ENCODE peak calls at places on chromosomes 5 and 9, in nine cellular contexts. D is GM13977; H is heart left ventricle; I is CD4-positive, CD25-positive, alpha-beta regulatory T cell; S is hypothalamus; T is bronchial epithelial cell; O is GM12865; W is activated T-helper 1 cell treated with anti-CD3 and anti-CD28 coated beads, Interleukin-2, amount 50 U/mL, for 16 hours; B is EL. G is an unnamed sample.

GRCh38 chr5:60844429-60844890 is 391 bp upstream of the ELOVL7 start:
- DNase-seq in I (no peak), H (no peak), S (no peak), D (no peak), T (peak), B (peak), O (peak), W (no peak), G (no peak)

GRCh38 chr5:65862384-65862783 is 64.0 kb upstream of the ERBIN start:
- DNase-seq in W (no peak), D (no peak), T (no peak), H (no peak), S (no peak), B (peak), I (no peak), O (no peak), G (no peak)

GRCh38 chr5:165201364-165202143 is 1696.1 kb downstream of the MAT2B start:
- DNase-seq in D (no peak), I (no peak), W (no peak), H (no peak), T (peak), O (no peak), B (no peak), S (no peak), G (no peak)

GRCh38 chr9:82334286-82334685 is 345.7 kb downstream of the SPATA31D1 start:
- DNase-seq in D (no peak), I (no peak), S (no peak), W (no peak), T (peak), B (peak), H (no peak), O (no peak), G (no peak)

GRCh38 chr9:110040788-110041187 is 167.2 kb downstream of the C9orf152 start:
- DNase-seq in H (no peak), B (peak), O (no peak), T (no peak), I (no peak), S (no peak), W (no peak), D (no peak), G (no peak)

GRCh38 chr5:95644351-95645042 is 2.1 kb upstream of the RFESD start:
- DNase-seq in I (peak), W (peak), S (no peak), H (no peak), D (peak), B (peak), O (peak), T (peak), G (no peak)

GRCh38 chr5:127425037-127425436 is 92.4 kb upstream of the PRRC1 start:
- DNase-seq in D (no peak), S (no peak), I (no peak), W (no peak), T (no peak), H (no peak), B (peak), O (no peak), G (no peak)

GRCh38 chr5:9513825-9514224 is 32.0 kb downstream of the SEMA5A start:
- DNase-seq in B (peak), S (no peak), T (no peak), D (no peak), H (no peak), I (no peak), O (no peak), W (no peak), G (no peak)

GRCh38 chr9:3743901-3744413 is 218.2 kb upstream of the RFX3 start:
- DNase-seq in B (no peak), T (no peak), O (no peak), H (no peak), W (no peak), I (no peak), S (no peak), D (no peak), G (no peak)

GRCh38 chr9:100086097-100086496 is 12.7 kb downstream of the ERP44 start:
- DNase-seq in T (no peak), S (no peak), I (no peak), O (peak), H (no peak), W (no peak), D (no peak), B (no peak), G (no peak)

GRCh38 chr5:76908166-76908565 is 44.7 kb upstream of the CRHBP start:
- DNase-seq in D (no peak), S (no peak), T (no peak), B (no peak), O (no peak), I (no peak), H (no peak), W (no peak), G (no peak)

GRCh38 chr9:3931996-3932906 is 367.6 kb downstream of the GLIS3 start:
- DNase-seq in D (no peak), T (peak), H (no peak), S (no peak), W (no peak), I (no peak), O (no peak), B (peak), G (no peak)

GRCh38 chr9:37986771-37987258 is 82.2 kb downstream of the SHB start:
- DNase-seq in S (no peak), W (no peak), H (no peak), T (no peak), B (no peak), O (no peak), I (no peak), D (no peak), G (no peak)

GRCh38 chr9:72836790-72837189 is 116.1 kb downstream of the ALDH1A1 start:
- DNase-seq in I (no peak), S (no peak), B (no peak), O (no peak), D (no peak), H (no peak), T (no peak), W (no peak), G (no peak)

GRCh38 chr9:93480728-93481324 is 27.4 kb upstream of the FAM120AOS start:
- DNase-seq in S (no peak), I (no peak), H (no peak), D (no peak), T (no peak), W (no peak), B (no peak), O (no peak), G (no peak)

GRCh38 chr5:174571662-174572397 is 152.6 kb upstream of the MSX2 start:
- DNase-seq in I (no peak), O (no peak), B (peak), W (no peak), T (peak), S (no peak), D (no peak), H (peak), G (peak)

GRCh38 chr9:92035687-92036410 is 79.4 kb downstream of the SPTLC1 start:
- DNase-seq in B (no peak), T (no peak), D (no peak), I (no peak), H (peak), W (no peak), S (no peak), O (no peak), G (no peak)

G was measured in GOT3.